ENCODE peak calls at places on chromosomes 12 and 14, in seven cellular contexts. G is mucosa of descending colon, H is foreskin fibroblast, I is adipocyte, D is neural progenitor cell, A is A549, Q is fibroblast of villous mesenchyme. T is an unnamed sample.

GRCh38 chr12:5051913-5052312 is 8.2 kb downstream of the KCNA5 start:
- DNase-seq in D (no peak), G (peak; percentile 14), I (no peak), H (no peak), Q (no peak), A (no peak), T (no peak)

GRCh38 chr12:112130461-112130998 is 5.2 kb downstream of the TRAFD1 start:
- DNase-seq in I (peak; percentile 52), H (no peak), A (no peak), D (no peak), Q (peak; percentile 89), G (no peak), T (no peak)

GRCh38 chr14:56810850-56811595 is 744 bp upstream of the OTX2 start:
- DNase-seq in H (no peak), I (no peak), A (no peak), Q (no peak), G (no peak), D (peak; percentile 73), T (no peak)

GRCh38 chr14:64401923-64402322 is 13.8 kb downstream of the MTHFD1 start:
- DNase-seq in G (no peak), Q (no peak), A (no peak), I (no peak), D (no peak), H (no peak), T (no peak)

GRCh38 chr12:26853303-26854027 is 20.5 kb upstream of the ITPR2 start:
- DNase-seq in H (no peak), Q (peak; percentile 68), D (peak; percentile 67), I (peak; percentile 85), G (peak; percentile 83), A (peak; percentile 67), T (peak; percentile 72)

GRCh38 chr14:69895109-69895508 is 15.9 kb downstream of the SMOC1 start:
- DNase-seq in G (no peak), I (no peak), D (no peak), H (no peak), A (no peak), Q (no peak), T (no peak)

GRCh38 chr12:104957388-104958008 is 592 bp downstream of the SLC41A2 start:
- DNase-seq in D (no peak), G (peak; percentile 49), H (no peak), A (peak; percentile 36), Q (no peak), I (peak; percentile 62), T (no peak)

GRCh38 chr12:49741882-49742620 is 694 bp downstream of the TMBIM6 start:
- DNase-seq in D (peak; percentile 84), A (peak; percentile 84), G (peak; percentile 89), H (peak; percentile 84), Q (peak; percentile 88), I (peak; percentile 95), T (peak; percentile 92)

GRCh38 chr12:14907953-14908352 is 22.3 kb upstream of the MGP start:
- DNase-seq in H (no peak), D (no peak), Q (no peak), A (no peak), G (no peak), I (no peak), T (no peak)

GRCh38 chr12:128796439-128797118 is 27.2 kb downstream of the SLC15A4 start:
- DNase-seq in H (no peak), Q (no peak), G (no peak), I (no peak), A (no peak), D (no peak), T (no peak)

GRCh38 chr12:69298947-69299346 is 49.2 kb upstream of the LYZ start:
- DNase-seq in I (no peak), G (no peak), Q (no peak), D (no peak), A (no peak), H (no peak), T (no peak)

GRCh38 chr12:52010152-52010622 is 3.4 kb downstream of the TAMALIN start:
- DNase-seq in A (no peak), Q (peak; percentile 90), I (peak; percentile 88), G (peak; percentile 61), H (peak; percentile 75), D (peak; percentile 96), T (peak; percentile 98)
- H3K4me3 ChIP-seq in A (no peak overlapping the region), Q (peak overlapping the region; percentile 19), I (peak overlapping the region; percentile 43), G (no peak overlapping the region), H (peak overlapping the region; percentile 57), D (peak overlapping the region; percentile 11), T (peak overlapping the region; percentile 5)

GRCh38 chr12:122893208-122894151 is 2.4 kb downstream of the VPS37B start:
- DNase-seq in G (peak; percentile 67), Q (no peak), H (no peak), A (no peak), D (no peak), I (no peak), T (no peak)
- H3K4me3 ChIP-seq in G (peak overlapping the region; percentile 4), Q (peak overlapping the region; percentile 92), H (peak overlapping the region; percentile 93), A (no peak overlapping the region), D (no peak overlapping the region), I (peak overlapping the region; percentile 95), T (peak overlapping the region; percentile 83)

GRCh38 chr12:54378791-54379400 is 5.6 kb downstream of the ZNF385A start:
- DNase-seq in I (peak; percentile 82), Q (no peak), D (peak; percentile 89), H (no peak), A (no peak), G (peak; percentile 67), T (peak; percentile 51)
- H3K4me3 ChIP-seq in I (peak overlapping the region; percentile 77), Q (peak overlapping the region; percentile 67), D (peak overlapping the region; percentile 58), H (peak overlapping the region; percentile 67), A (peak overlapping the region; percentile 61), G (no peak overlapping the region), T (peak overlapping the region; percentile 47)

GRCh38 chr14:36091096-36091495 is 85.4 kb downstream of the PTCSC3 start:
- DNase-seq in H (peak; percentile 75), G (peak; percentile 5), A (peak; percentile 96), D (no peak), I (peak; percentile 62), Q (peak; percentile 70), T (peak; percentile 17)
- H3K4me3 ChIP-seq in H (no peak overlapping the region), G (no peak overlapping the region), A (no peak overlapping the region), D (no peak overlapping the region), I (peak overlapping the region; percentile 25), Q (no peak overlapping the region), T (no peak overlapping the region)

GRCh38 chr12:96226401-96226800 is 32.2 kb downstream of the ELK3 start:
- DNase-seq in A (no peak), D (no peak), Q (no peak), G (no peak), H (no peak), I (no peak), T (no peak)
- H3K4me3 ChIP-seq in A (no peak overlapping the region), D (no peak overlapping the region), Q (no peak overlapping the region), G (no peak overlapping the region), H (no peak overlapping the region), I (no peak overlapping the region), T (no peak overlapping the region)